ENCODE peak calls at places on chromosomes 11 and 22, in eight cellular contexts. One of them, this sample, is unnamed.

GRCh38 chr11:131824766-131825165 is 454.4 kb downstream of the NTM start:
- DNase-seq in WERI-Rb-1: no peak
- DNase-seq in K562: no peak
- DNase-seq in thoracic aorta: no peak
- DNase-seq in nephron progenitor cell: no peak
- DNase-seq in fibroblast of pulmonary artery: peak; percentile 94
- DNase-seq in WTC11: no peak
- DNase-seq in right lobe of liver: no peak
- DNase-seq in this sample: no peak

GRCh38 chr11:62124186-62125113 is 639 bp downstream of the INCENP start:
- DNase-seq in WERI-Rb-1: peak; percentile 84
- DNase-seq in K562: peak; percentile 34
- DNase-seq in thoracic aorta: no peak
- DNase-seq in nephron progenitor cell: peak; percentile 52
- DNase-seq in fibroblast of pulmonary artery: peak; percentile 17
- DNase-seq in WTC11: no peak
- DNase-seq in right lobe of liver: peak; percentile 50
- DNase-seq in this sample: peak; percentile 28

GRCh38 chr11:111097191-111097590 is 148.3 kb upstream of the POU2AF2 start:
- DNase-seq in WERI-Rb-1: no peak
- DNase-seq in K562: no peak
- DNase-seq in thoracic aorta: no peak
- DNase-seq in nephron progenitor cell: no peak
- DNase-seq in fibroblast of pulmonary artery: peak; percentile 66
- DNase-seq in WTC11: peak; percentile 53
- DNase-seq in right lobe of liver: peak; percentile 40
- DNase-seq in this sample: no peak

GRCh38 chr11:16561150-16561549 is 177.3 kb upstream of the C11orf58 start:
- DNase-seq in WERI-Rb-1: no peak
- DNase-seq in K562: no peak
- DNase-seq in thoracic aorta: no peak
- DNase-seq in nephron progenitor cell: no peak
- DNase-seq in fibroblast of pulmonary artery: no peak
- DNase-seq in WTC11: no peak
- DNase-seq in right lobe of liver: no peak
- DNase-seq in this sample: no peak

GRCh38 chr11:105538531-105538930 is 71.3 kb upstream of the GRIA4 start:
- DNase-seq in WERI-Rb-1: no peak
- DNase-seq in K562: no peak
- DNase-seq in thoracic aorta: no peak
- DNase-seq in nephron progenitor cell: no peak
- DNase-seq in fibroblast of pulmonary artery: peak; percentile 0
- DNase-seq in WTC11: no peak
- DNase-seq in right lobe of liver: no peak
- DNase-seq in this sample: no peak

GRCh38 chr11:122108192-122108799 is 7.7 kb downstream of the BLID start:
- DNase-seq in WERI-Rb-1: peak; percentile 61
- DNase-seq in K562: peak; percentile 31
- DNase-seq in thoracic aorta: no peak
- DNase-seq in nephron progenitor cell: peak; percentile 56
- DNase-seq in fibroblast of pulmonary artery: peak; percentile 73
- DNase-seq in WTC11: peak; percentile 58
- DNase-seq in right lobe of liver: no peak
- DNase-seq in this sample: peak; percentile 54

GRCh38 chr22:28989035-28989464 is 72.6 kb downstream of the C22orf31 start:
- DNase-seq in WERI-Rb-1: no peak
- DNase-seq in K562: no peak
- DNase-seq in thoracic aorta: no peak
- DNase-seq in nephron progenitor cell: no peak
- DNase-seq in fibroblast of pulmonary artery: peak; percentile 23
- DNase-seq in WTC11: peak; percentile 41
- DNase-seq in right lobe of liver: no peak
- DNase-seq in this sample: no peak

GRCh38 chr22:49592780-49593501 is 234.7 kb downstream of the BRD1 start:
- DNase-seq in WERI-Rb-1: no peak
- DNase-seq in K562: no peak
- DNase-seq in thoracic aorta: no peak
- DNase-seq in nephron progenitor cell: no peak
- DNase-seq in fibroblast of pulmonary artery: no peak
- DNase-seq in WTC11: no peak
- DNase-seq in right lobe of liver: peak; percentile 13
- DNase-seq in this sample: no peak

GRCh38 chr11:45665933-45666647 is 668 bp upstream of the CHST1 start:
- DNase-seq in WERI-Rb-1: no peak
- DNase-seq in K562: no peak
- DNase-seq in thoracic aorta: peak; percentile 28
- DNase-seq in nephron progenitor cell: no peak
- DNase-seq in fibroblast of pulmonary artery: no peak
- DNase-seq in WTC11: no peak
- DNase-seq in right lobe of liver: no peak
- DNase-seq in this sample: no peak

GRCh38 chr11:31366795-31367194 is 2.7 kb downstream of the DCDC1 start:
- DNase-seq in WERI-Rb-1: no peak
- DNase-seq in K562: no peak
- DNase-seq in thoracic aorta: no peak
- DNase-seq in nephron progenitor cell: no peak
- DNase-seq in fibroblast of pulmonary artery: no peak
- DNase-seq in WTC11: no peak
- DNase-seq in right lobe of liver: no peak
- DNase-seq in this sample: no peak

GRCh38 chr22:40249286-40249685 is 71.6 kb downstream of the TNRC6B start:
- DNase-seq in WERI-Rb-1: no peak
- DNase-seq in K562: no peak
- DNase-seq in thoracic aorta: no peak
- DNase-seq in nephron progenitor cell: no peak
- DNase-seq in fibroblast of pulmonary artery: no peak
- DNase-seq in WTC11: no peak
- DNase-seq in right lobe of liver: no peak
- DNase-seq in this sample: no peak

GRCh38 chr11:60761436-60762190 is 4.9 kb downstream of the MS4A15 start:
- DNase-seq in WERI-Rb-1: no peak
- DNase-seq in K562: no peak
- DNase-seq in thoracic aorta: no peak
- DNase-seq in nephron progenitor cell: no peak
- DNase-seq in fibroblast of pulmonary artery: no peak
- DNase-seq in WTC11: no peak
- DNase-seq in right lobe of liver: no peak
- DNase-seq in this sample: no peak

GRCh38 chr11:3181722-3182461 is 16.8 kb upstream of the OSBPL5 start:
- DNase-seq in WERI-Rb-1: no peak
- DNase-seq in K562: no peak
- DNase-seq in thoracic aorta: no peak
- DNase-seq in nephron progenitor cell: no peak
- DNase-seq in fibroblast of pulmonary artery: no peak
- DNase-seq in WTC11: no peak
- DNase-seq in right lobe of liver: no peak
- DNase-seq in this sample: no peak

GRCh38 chr22:36056980-36057379 is 28.4 kb upstream of the RBFOX2 start:
- DNase-seq in WERI-Rb-1: no peak
- DNase-seq in K562: no peak
- DNase-seq in thoracic aorta: no peak
- DNase-seq in nephron progenitor cell: no peak
- DNase-seq in fibroblast of pulmonary artery: no peak
- DNase-seq in WTC11: no peak
- DNase-seq in right lobe of liver: no peak
- DNase-seq in this sample: no peak

GRCh38 chr11:132632641-132633124 is 899.6 kb downstream of the OPCML start:
- DNase-seq in WERI-Rb-1: no peak
- DNase-seq in K562: no peak
- DNase-seq in thoracic aorta: no peak
- DNase-seq in nephron progenitor cell: no peak
- DNase-seq in fibroblast of pulmonary artery: peak; percentile 95
- DNase-seq in WTC11: no peak
- DNase-seq in right lobe of liver: no peak
- DNase-seq in this sample: no peak

GRCh38 chr11:112377946-112378345 is 117.3 kb upstream of the PLET1 start:
- DNase-seq in WERI-Rb-1: no peak
- DNase-seq in K562: no peak
- DNase-seq in thoracic aorta: no peak
- DNase-seq in nephron progenitor cell: no peak
- DNase-seq in fibroblast of pulmonary artery: no peak
- DNase-seq in WTC11: no peak
- DNase-seq in right lobe of liver: no peak
- DNase-seq in this sample: no peak

GRCh38 chr11:11787305-11788066 is 54.3 kb upstream of the USP47 start:
- DNase-seq in WERI-Rb-1: peak; percentile 65
- DNase-seq in K562: peak; percentile 63
- DNase-seq in thoracic aorta: peak; percentile 19
- DNase-seq in nephron progenitor cell: peak; percentile 80
- DNase-seq in fibroblast of pulmonary artery: peak; percentile 75
- DNase-seq in WTC11: peak; percentile 79
- DNase-seq in right lobe of liver: peak; percentile 68
- DNase-seq in this sample: peak; percentile 73

GRCh38 chr11:11786234-11786633 is 55.5 kb upstream of the USP47 start:
- DNase-seq in WERI-Rb-1: no peak
- DNase-seq in K562: no peak
- DNase-seq in thoracic aorta: no peak
- DNase-seq in nephron progenitor cell: no peak
- DNase-seq in fibroblast of pulmonary artery: no peak
- DNase-seq in WTC11: no peak
- DNase-seq in right lobe of liver: no peak
- DNase-seq in this sample: no peak

GRCh38 chr11:11786771-11787170 is 55.0 kb upstream of the USP47 start:
- DNase-seq in WERI-Rb-1: peak; percentile 18
- DNase-seq in K562: peak; percentile 19
- DNase-seq in thoracic aorta: no peak
- DNase-seq in nephron progenitor cell: no peak
- DNase-seq in fibroblast of pulmonary artery: peak; percentile 49
- DNase-seq in WTC11: no peak
- DNase-seq in right lobe of liver: no peak
- DNase-seq in this sample: peak; percentile 28

GRCh38 chr11:11789735-11790369 is 51.9 kb upstream of the USP47 start:
- DNase-seq in WERI-Rb-1: peak; percentile 22
- DNase-seq in K562: peak; percentile 24
- DNase-seq in thoracic aorta: no peak
- DNase-seq in nephron progenitor cell: peak; percentile 20
- DNase-seq in fibroblast of pulmonary artery: peak; percentile 47
- DNase-seq in WTC11: no peak
- DNase-seq in right lobe of liver: peak; percentile 40
- DNase-seq in this sample: peak; percentile 26

DNA sequence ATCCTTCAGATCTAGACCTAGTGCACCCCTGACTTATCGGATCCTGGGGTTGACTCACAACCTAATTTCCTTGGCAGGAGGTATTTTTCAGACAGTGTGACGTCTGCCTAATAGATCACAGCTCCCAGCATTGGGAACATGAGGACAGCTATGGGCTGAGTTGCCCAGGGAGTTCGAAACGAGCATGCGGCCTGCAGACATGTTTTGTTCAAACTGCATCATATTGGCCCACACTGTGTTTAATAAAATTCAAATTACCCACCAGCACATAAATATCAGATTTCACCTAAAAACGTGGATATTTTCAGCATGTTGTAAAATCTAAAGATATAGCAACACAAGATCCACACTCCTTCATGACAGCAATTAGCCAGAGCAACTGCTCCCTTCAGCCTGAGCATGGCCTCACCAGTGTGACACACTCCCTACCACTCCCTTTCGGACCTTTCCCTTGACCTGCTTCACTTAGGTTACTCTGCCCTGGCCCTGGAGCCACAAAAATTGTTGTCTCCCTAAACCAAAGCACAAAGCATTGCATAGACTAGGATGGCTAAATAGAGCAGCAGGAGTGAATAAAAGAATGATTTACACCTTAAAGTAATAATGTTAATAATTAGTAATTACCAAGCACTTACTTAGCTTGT is 53.6 kb upstream of the USP47 start:
- DNase-seq in WERI-Rb-1: no peak
- DNase-seq in K562: no peak
- DNase-seq in thoracic aorta: no peak
- DNase-seq in nephron progenitor cell: no peak
- DNase-seq in fibroblast of pulmonary artery: no peak
- DNase-seq in WTC11: no peak
- DNase-seq in right lobe of liver: no peak
- DNase-seq in this sample: no peak
- TF ChIP-seq CTCF in WERI-Rb-1: no peak
- TF ChIP-seq CTCF in K562: no peak
- TF ChIP-seq CTCF in thoracic aorta: peak; percentile 7
- TF ChIP-seq CTCF in nephron progenitor cell: no peak
- TF ChIP-seq CTCF in fibroblast of pulmonary artery: no peak
- TF ChIP-seq CTCF in WTC11: no peak
- TF ChIP-seq CTCF in right lobe of liver: no peak
- TF ChIP-seq CTCF in this sample: peak; percentile 38

GRCh38 chr11:37141707-37142106 is 543.7 kb upstream of the RAG2 start:
- DNase-seq in WERI-Rb-1: no peak
- DNase-seq in K562: no peak
- DNase-seq in thoracic aorta: no peak
- DNase-seq in nephron progenitor cell: no peak
- DNase-seq in fibroblast of pulmonary artery: no peak
- DNase-seq in WTC11: no peak
- DNase-seq in right lobe of liver: no peak
- DNase-seq in this sample: no peak
- TF ChIP-seq CTCF in WERI-Rb-1: peak; percentile 18
- TF ChIP-seq CTCF in K562: no peak
- TF ChIP-seq CTCF in thoracic aorta: no peak
- TF ChIP-seq CTCF in nephron progenitor cell: no peak
- TF ChIP-seq CTCF in fibroblast of pulmonary artery: no peak
- TF ChIP-seq CTCF in WTC11: no peak
- TF ChIP-seq CTCF in right lobe of liver: peak; percentile 30
- TF ChIP-seq CTCF in this sample: no peak

GRCh38 chr22:19430890-19431541 is 517 bp downstream of the HIRA start:
- DNase-seq in WERI-Rb-1: peak; percentile 27
- DNase-seq in K562: no peak
- DNase-seq in thoracic aorta: no peak
- DNase-seq in nephron progenitor cell: no peak
- DNase-seq in fibroblast of pulmonary artery: peak; percentile 30
- DNase-seq in WTC11: peak; percentile 42
- DNase-seq in right lobe of liver: peak; percentile 77
- DNase-seq in this sample: peak; percentile 37
- TF ChIP-seq CTCF in WERI-Rb-1: peak; percentile 28
- TF ChIP-seq CTCF in K562: peak; percentile 77
- TF ChIP-seq CTCF in thoracic aorta: no peak
- TF ChIP-seq CTCF in nephron progenitor cell: peak; percentile 28
- TF ChIP-seq CTCF in fibroblast of pulmonary artery: peak; percentile 19
- TF ChIP-seq CTCF in WTC11: no peak
- TF ChIP-seq CTCF in right lobe of liver: no peak
- TF ChIP-seq CTCF in this sample: no peak

DNA sequence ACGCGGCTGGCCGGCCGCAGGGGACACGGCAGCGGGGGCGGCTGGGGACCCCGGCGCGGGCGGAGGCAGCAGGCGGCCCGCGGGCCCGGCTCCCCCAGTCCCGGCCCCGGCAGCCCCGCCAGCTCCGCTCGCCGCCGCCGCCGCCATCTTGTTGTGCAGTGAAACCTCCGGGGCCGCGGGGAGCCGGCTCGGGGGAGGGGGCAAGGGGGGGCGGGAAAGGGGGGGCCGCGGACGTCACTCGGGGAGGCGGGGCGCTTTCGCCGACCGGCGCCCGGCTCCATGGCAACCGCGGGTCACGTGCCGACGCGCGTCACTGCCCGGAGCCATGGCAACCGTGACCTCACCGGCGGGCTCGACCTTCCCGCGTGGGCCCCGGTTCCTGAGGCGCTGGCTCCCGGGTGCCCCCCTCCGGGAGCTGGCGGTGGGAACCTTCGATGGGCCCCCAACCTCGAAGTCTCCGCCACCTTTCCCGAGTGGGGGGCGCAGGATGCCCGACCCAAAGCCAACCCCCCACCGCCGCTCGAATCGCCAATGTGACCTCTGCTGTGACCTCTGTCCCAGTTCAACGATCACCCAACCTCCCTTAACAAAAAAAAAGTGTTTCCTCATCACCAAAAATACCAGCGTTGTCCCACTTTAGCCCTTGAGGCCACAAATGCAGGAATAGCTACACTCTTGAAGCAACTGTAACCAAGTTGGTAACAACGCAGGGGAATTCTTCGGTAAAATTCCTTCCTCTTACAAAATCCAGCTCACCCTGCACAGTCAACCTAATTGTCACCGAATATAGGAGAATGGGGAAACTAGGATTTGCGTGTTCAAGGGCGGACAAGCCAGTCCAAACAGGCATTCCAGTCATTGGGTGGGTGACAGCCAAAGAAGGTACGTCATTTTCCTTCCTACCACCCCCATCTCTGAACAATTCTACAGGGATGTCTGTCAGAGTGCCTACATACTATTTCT is at the start of gene SIK3:
- DNase-seq in WERI-Rb-1: peak; percentile 92
- DNase-seq in K562: peak; percentile 98
- DNase-seq in thoracic aorta: peak; percentile 55
- DNase-seq in nephron progenitor cell: peak; percentile 94
- DNase-seq in fibroblast of pulmonary artery: peak; percentile 95
- DNase-seq in WTC11: peak; percentile 90
- DNase-seq in right lobe of liver: peak; percentile 97
- DNase-seq in this sample: peak; percentile 93
- TF ChIP-seq CTCF in WERI-Rb-1: peak; percentile 57
- TF ChIP-seq CTCF in K562: peak; percentile 51
- TF ChIP-seq CTCF in thoracic aorta: peak; percentile 7
- TF ChIP-seq CTCF in nephron progenitor cell: no peak
- TF ChIP-seq CTCF in fibroblast of pulmonary artery: peak; percentile 34
- TF ChIP-seq CTCF in WTC11: no peak
- TF ChIP-seq CTCF in right lobe of liver: peak; percentile 33
- TF ChIP-seq CTCF in this sample: no peak